ENCODE peak calls at places on chromosomes 1 and 21, in six cellular contexts. S is uterus, V is K562, Z is NT2/D1, N is thyroid gland, O is esophagus squamous epithelium. A is an unnamed sample. For H3K36me3, the result is how much of the 10 kb centered on the place peaks cover.

GRCh38 chr1:156813750-156814570 is 2.7 kb downstream of the SH2D2A start:
- DNase-seq in V (peak), Z (peak), N (peak), S (peak), O (no peak), A (peak)

GRCh38 chr1:36486436-36487335 is 4.0 kb upstream of the CSF3R start:
- DNase-seq in S (no peak), Z (no peak), N (peak), V (peak), O (no peak), A (peak)

GRCh38 chr1:11320153-11320936 is 47.3 kb downstream of the UBIAD1 start:
- DNase-seq in Z (peak), N (peak), S (no peak), O (no peak), V (peak), A (no peak)

GRCh38 chr1:180530501-180530900 is 28.1 kb upstream of the ACBD6 start:
- DNase-seq in Z (no peak), V (no peak), O (no peak), S (peak), N (peak), A (no peak)

GRCh38 chr1:246068113-246068512 is 439.0 kb downstream of the SMYD3 start:
- DNase-seq in V (no peak), Z (no peak), S (no peak), N (no peak), O (no peak), A (no peak)

GRCh38 chr1:220249522-220249921 is 22.7 kb downstream of the RAB3GAP2 start:
- DNase-seq in O (no peak), S (no peak), V (no peak), N (no peak), Z (no peak), A (no peak)

GRCh38 chr1:151790940-151791651 is 796 bp upstream of the TDRKH start:
- DNase-seq in S (no peak), O (no peak), N (peak), Z (no peak), V (peak), A (no peak)

GRCh38 chr1:224631471-224632105 is 15.5 kb downstream of the CNIH3 start:
- DNase-seq in V (no peak), S (no peak), N (no peak), Z (no peak), O (no peak), A (no peak)

GRCh38 chr1:11982010-11982392 is 1.8 kb downstream of the MFN2 start:
- DNase-seq in S (no peak), Z (no peak), V (no peak), N (no peak), O (no peak), A (no peak)

GRCh38 chr1:9438431-9439073 is 100.7 kb upstream of the SLC25A33 start:
- DNase-seq in V (no peak), S (peak), Z (no peak), N (peak), O (no peak), A (peak)

GRCh38 chr1:182113879-182114626 is 52.5 kb upstream of the ZNF648 start:
- DNase-seq in V (no peak), O (no peak), Z (no peak), N (peak), S (peak), A (no peak)

GRCh38 chr1:87084247-87084836 is 169.9 kb downstream of the HS2ST1 start:
- DNase-seq in O (no peak), Z (no peak), S (no peak), V (no peak), N (no peak), A (no peak)

GRCh38 chr1:6144175-6144574 is 35.9 kb downstream of the CHD5 start:
- DNase-seq in N (no peak), Z (no peak), V (no peak), S (no peak), O (no peak), A (no peak)

GRCh38 chr1:155226910-155227260 is 18.4 kb downstream of the MTX1 start:
- DNase-seq in N (peak), O (no peak), Z (no peak), V (peak), S (peak), A (peak)

GRCh38 chr1:4762146-4762545 is 107.7 kb downstream of the AJAP1 start:
- DNase-seq in N (no peak), S (no peak), V (no peak), Z (no peak), O (no peak), A (no peak)

GRCh38 chr1:82121421-82121820 is 320.7 kb downstream of the ADGRL2 start:
- DNase-seq in Z (no peak), V (no peak), O (no peak), S (no peak), N (no peak), A (no peak)

GRCh38 chr1:66506991-66507390 is 27.0 kb upstream of the SGIP1 start:
- DNase-seq in S (no peak), N (no peak), Z (no peak), V (no peak), O (no peak), A (no peak)

GRCh38 chr1:56754713-56755505 is 64.3 kb downstream of the FYB2 start:
- DNase-seq in O (no peak), V (no peak), S (no peak), N (no peak), Z (no peak), A (no peak)

GRCh38 chr1:46285730-46286477 is 17.5 kb downstream of the LRRC41 start:
- DNase-seq in O (no peak), S (no peak), N (no peak), V (no peak), Z (no peak), A (no peak)

GRCh38 chr21:29072873-29073221 is 601 bp downstream of the CCT8 start:
- DNase-seq in O (no peak), N (no peak), S (no peak), V (no peak), Z (no peak), A (no peak)

GRCh38 chr1:192626366-192627179 is 9.4 kb upstream of the RGS13 start:
- DNase-seq in O (no peak), Z (no peak), V (no peak), N (no peak), S (no peak), A (no peak)

GRCh38 chr1:222987616-222988015 is 155.4 kb downstream of the TLR5 start:
- DNase-seq in N (no peak), S (no peak), V (no peak), Z (no peak), O (no peak), A (no peak)

DNA sequence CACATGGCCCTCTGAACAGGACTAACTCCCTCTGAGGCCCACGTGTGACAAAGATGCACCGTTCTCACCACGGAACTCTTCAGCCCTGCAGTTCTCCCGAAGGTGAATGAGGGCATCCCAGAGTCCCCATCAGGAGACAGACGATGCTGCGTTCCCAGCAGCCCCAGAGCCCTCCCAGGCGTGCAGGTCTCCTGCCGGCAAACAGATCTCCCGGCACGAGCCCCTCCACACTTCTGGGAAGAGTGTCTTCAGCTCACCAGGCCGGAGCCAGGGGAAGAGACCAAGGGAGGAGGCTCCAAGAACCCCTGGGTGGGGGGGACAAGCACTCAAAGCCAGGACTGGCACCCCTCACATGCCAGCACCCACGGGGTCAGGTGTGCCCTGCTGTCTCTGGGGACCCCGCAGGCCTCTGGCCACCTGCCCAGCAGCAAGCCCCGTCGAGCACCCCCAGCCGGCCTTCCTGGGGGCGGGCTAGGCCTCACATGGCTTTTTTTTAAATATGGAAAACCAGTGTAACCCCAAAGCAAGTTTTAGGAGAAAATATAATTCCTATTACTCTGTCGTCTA is 45.1 kb upstream of the TRAPPC10 start:
- DNase-seq in V (no peak), O (no peak), Z (no peak), S (no peak), N (no peak), A (no peak)
- H3K36me3 ChIP-seq in V (half or more), O (under half), Z (under half), S (under half), N (under half), A (under half)

DNA sequence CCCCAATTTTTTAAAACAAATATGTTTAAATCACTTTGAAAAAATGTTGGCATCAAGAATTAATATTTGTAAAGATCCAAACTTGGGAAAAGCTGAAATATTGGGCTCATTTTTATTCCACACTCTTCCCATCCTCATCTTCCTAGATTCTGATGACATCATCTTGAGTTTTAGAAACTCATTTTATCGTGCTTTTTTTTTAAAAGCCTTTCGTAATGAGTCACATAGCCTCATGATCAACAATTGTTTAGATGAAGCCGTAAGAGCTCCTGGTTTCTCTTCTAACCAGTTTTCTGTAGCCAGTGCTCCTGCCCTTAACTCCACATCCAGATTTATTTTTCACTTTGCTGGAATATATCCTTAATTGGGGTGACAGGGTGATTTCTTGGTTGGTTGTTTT is 78.6 kb downstream of the POFUT2 start:
- DNase-seq in N (no peak), V (no peak), S (no peak), Z (no peak), O (no peak), A (no peak)
- H3K36me3 ChIP-seq in N (under half), V (under half), S (under half), Z (under half), O (under half), A (under half)

GRCh38 chr1:235709018-235709417 is 59.4 kb upstream of the GNG4 start:
- DNase-seq in Z (no peak), V (no peak), N (no peak), O (no peak), S (no peak), A (no peak)

GRCh38 chr1:235712812-235713211 is 63.2 kb upstream of the GNG4 start:
- DNase-seq in Z (no peak), S (no peak), N (no peak), V (no peak), O (no peak), A (no peak)

GRCh38 chr1:235703516-235703915 is 53.9 kb upstream of the GNG4 start:
- DNase-seq in O (no peak), N (no peak), S (no peak), Z (no peak), V (no peak), A (no peak)

GRCh38 chr1:235710665-235711064 is 61.1 kb upstream of the GNG4 start:
- DNase-seq in N (no peak), Z (no peak), S (no peak), V (no peak), O (no peak), A (no peak)

GRCh38 chr1:235708390-235708962 is 58.9 kb upstream of the GNG4 start:
- DNase-seq in V (no peak), Z (no peak), N (no peak), S (no peak), O (no peak), A (no peak)
- H3K36me3 ChIP-seq in V (under half), Z (under half), N (under half), S (under half), O (under half), A (under half)

GRCh38 chr1:61412601-61413000 is 312.3 kb downstream of the TM2D1 start:
- DNase-seq in S (no peak), O (no peak), N (no peak), Z (no peak), V (no peak), A (no peak)
- H3K36me3 ChIP-seq in S (under half), O (under half), N (under half), Z (under half), V (under half), A (under half)

GRCh38 chr1:183424691-183425090 is 6.5 kb upstream of the NMNAT2 start:
- DNase-seq in O (no peak), V (no peak), N (no peak), S (no peak), Z (no peak), A (no peak)
- H3K36me3 ChIP-seq in O (under half), V (under half), N (under half), S (under half), Z (under half), A (under half)

GRCh38 chr1:228319352-228320088 is 87.1 kb downstream of the TRIM11 start:
- DNase-seq in S (no peak), Z (no peak), V (no peak), O (no peak), N (no peak), A (no peak)

GRCh38 chr1:228321478-228321877 is 85.2 kb downstream of the TRIM11 start:
- DNase-seq in S (no peak), O (no peak), V (no peak), Z (no peak), N (no peak), A (peak)

GRCh38 chr1:228320394-228320793 is 86.2 kb downstream of the TRIM11 start:
- DNase-seq in V (no peak), O (no peak), S (no peak), N (no peak), Z (no peak), A (no peak)

GRCh38 chr1:228323401-228323800 is 83.2 kb downstream of the TRIM11 start:
- DNase-seq in O (no peak), S (peak), N (no peak), Z (no peak), V (no peak), A (peak)

DNA sequence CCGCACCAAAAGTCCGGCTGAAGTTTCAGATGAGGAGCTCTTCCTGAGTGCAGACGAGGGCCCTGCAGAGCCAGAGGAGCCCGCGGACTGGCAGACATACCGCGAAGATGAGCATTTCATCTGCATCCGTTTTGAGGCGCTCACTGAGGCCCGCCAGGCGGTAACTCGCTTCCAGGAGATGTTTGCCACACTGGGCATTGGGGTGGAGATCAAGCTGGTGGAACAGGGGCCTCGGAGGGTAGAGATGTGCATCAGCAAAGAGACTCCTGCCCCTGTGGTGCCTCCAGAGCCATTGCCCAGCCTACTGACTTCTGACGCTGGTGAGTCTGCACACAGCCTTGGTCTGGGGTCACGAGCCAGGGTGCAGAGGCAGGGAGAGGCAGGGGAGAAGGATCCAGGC is 84.7 kb downstream of the TRIM11 start:
- DNase-seq in Z (no peak), O (no peak), S (peak), N (no peak), V (no peak), A (no peak)
- H3K36me3 ChIP-seq in Z (half or more), O (under half), S (under half), N (under half), V (under half), A (under half)

DNA sequence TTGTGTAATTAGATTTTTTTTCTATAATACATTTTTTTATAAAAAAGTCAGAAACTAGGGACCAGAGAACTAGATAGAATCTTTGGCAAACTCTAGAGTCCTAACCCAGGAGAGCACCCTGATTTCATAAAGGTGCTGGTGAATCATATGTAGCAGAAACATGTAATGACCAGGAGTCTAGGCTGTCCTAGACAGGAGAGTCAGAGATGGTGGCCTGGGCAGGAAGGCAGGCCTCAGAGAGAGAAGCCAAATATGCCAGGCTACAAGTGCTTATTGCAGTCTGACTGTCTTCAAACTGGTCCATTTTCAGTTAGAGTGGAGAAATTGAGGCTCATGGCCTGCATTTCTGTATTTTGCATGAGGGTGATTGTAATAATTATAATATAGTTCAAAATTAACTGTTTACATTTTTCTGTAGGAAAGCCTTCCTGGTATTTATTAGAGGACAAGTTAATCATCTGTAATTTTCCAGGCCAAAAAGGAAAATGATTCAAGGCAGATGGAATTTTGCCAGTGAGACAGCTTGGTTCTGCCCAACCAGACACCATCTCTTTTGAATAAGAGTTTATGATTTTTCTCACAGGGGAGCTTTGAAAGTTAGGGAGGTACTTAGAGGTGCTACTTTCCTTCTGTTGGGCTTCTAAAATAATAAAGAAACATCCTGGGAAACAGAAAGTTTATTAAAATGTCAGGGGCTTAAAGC is 129.8 kb downstream of the S1PR1 start:
- DNase-seq in Z (no peak), N (no peak), O (no peak), S (no peak), V (no peak), A (no peak)
- H3K36me3 ChIP-seq in Z (under half), N (under half), O (under half), S (under half), V (under half), A (under half)

GRCh38 chr1:1225238-1225845 is 6.5 kb downstream of the SDF4 start:
- DNase-seq in Z (no peak), O (no peak), V (no peak), N (peak), S (no peak), A (no peak)
- H3K36me3 ChIP-seq in Z (half or more), O (under half), V (half or more), N (half or more), S (under half), A (under half)

A was measured in ovary.